ENCODE peak calls at places on chromosomes 16 and 17, in six cellular contexts. L is fibroblast of the aortic adventitia, D is cardiac fibroblast, R is breast epithelium, P is WERI-Rb-1, W is MM.1S. F is an unnamed sample.

GRCh38 chr17:1629647-1630310 is 1.1 kb upstream of the SLC43A2 start:
- DNase-seq in L (peak), D (peak), R (peak), P (peak), W (peak), F (peak)

GRCh38 chr17:57086069-57086930 is 1.3 kb downstream of the AKAP1 start:
- DNase-seq in L (peak), D (peak), R (no peak), P (peak), W (peak), F (no peak)

GRCh38 chr17:61639818-61640217 is 48.8 kb upstream of the NACA2 start:
- DNase-seq in L (no peak), D (no peak), R (no peak), P (no peak), W (no peak), F (no peak)

GRCh38 chr17:75010683-75011406 is 1.6 kb upstream of the MRPL58 start:
- DNase-seq in L (peak), D (peak), R (peak), P (peak), W (no peak), F (no peak)

GRCh38 chr16:12575288-12575687 is 228.4 kb downstream of the CPPED1 start:
- DNase-seq in L (no peak), D (no peak), R (no peak), P (no peak), W (no peak), F (no peak)

GRCh38 chr16:47392114-47392513 is 68.7 kb downstream of the ITFG1 start:
- DNase-seq in L (no peak), D (no peak), R (no peak), P (no peak), W (peak), F (no peak)

GRCh38 chr17:31136319-31136718 is 41.5 kb downstream of the NF1 start:
- DNase-seq in L (no peak), D (peak), R (no peak), P (no peak), W (no peak), F (no peak)

GRCh38 chr17:65698381-65699061 is 137.1 kb upstream of the AXIN2 start:
- DNase-seq in L (peak), D (peak), R (no peak), P (no peak), W (no peak), F (no peak)

GRCh38 chr16:8577678-8578304 is 12.5 kb downstream of the TMEM114 start:
- DNase-seq in L (no peak), D (no peak), R (no peak), P (no peak), W (no peak), F (no peak)

GRCh38 chr17:57989011-57989345 is 924 bp upstream of the VEZF1 start:
- DNase-seq in L (no peak), D (peak), R (no peak), P (peak), W (peak), F (no peak)

GRCh38 chr17:53353919-53354351 is 468.8 kb upstream of the KIF2B start:
- DNase-seq in L (no peak), D (no peak), R (no peak), P (no peak), W (no peak), F (no peak)

GRCh38 chr17:21573961-21574610 is 118.2 kb upstream of the KCNJ18 start:
- DNase-seq in L (peak), D (peak), R (no peak), P (no peak), W (no peak), F (no peak)

GRCh38 chr16:414395-415169 is 10.9 kb upstream of the RAB11FIP3 start:
- DNase-seq in L (no peak), D (peak), R (no peak), P (no peak), W (no peak), F (no peak)

GRCh38 chr17:4920351-4921048 is 11.6 kb upstream of the GP1BA start:
- DNase-seq in L (peak), D (peak), R (no peak), P (no peak), W (no peak), F (no peak)

GRCh38 chr16:15041260-15042011 is 14.4 kb downstream of the NTAN1 start:
- DNase-seq in L (peak), D (peak), R (peak), P (peak), W (no peak), F (no peak)

DNA sequence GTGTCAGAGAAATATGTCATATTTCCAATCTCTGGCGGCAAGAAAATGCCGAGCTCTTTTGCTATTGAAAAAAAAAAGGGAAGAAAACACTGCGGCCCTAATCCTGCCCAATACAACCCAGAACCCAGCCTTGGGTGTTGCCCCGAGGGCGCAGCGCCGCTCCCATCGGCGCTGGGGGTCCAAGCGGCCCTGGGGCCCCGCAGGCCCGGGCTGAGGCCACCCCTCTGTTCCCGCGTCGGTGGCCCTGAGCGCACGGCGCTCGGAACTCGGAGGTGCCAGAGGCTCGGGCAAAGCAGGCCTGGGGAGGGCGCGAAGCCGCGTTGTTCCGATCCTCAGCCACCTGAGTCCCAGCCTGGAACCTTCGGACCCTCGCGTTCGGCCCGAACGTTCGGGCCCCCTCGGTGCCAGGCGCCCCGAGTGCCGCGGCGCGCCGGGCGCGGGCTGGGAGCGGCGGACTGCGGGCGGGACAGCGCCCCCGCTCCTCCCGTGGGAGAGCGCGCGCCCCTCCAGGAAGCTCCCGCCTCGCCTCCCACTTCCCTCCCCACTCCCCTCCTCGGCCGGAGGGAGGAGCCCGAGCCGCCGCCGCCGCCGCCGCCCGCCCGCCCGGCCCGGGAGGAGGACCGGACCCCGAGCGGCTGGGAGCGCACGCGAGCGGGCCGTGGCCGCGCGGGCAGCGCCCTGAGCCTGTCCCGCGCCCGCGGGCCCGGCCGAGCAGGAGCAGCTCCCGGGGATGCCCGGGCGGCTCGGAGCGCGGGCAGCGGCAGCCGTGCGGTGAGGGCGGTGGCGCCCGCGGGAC is at the start of gene CPNE2:
- DNase-seq in L (peak), D (peak), R (peak), P (peak), W (peak), F (no peak)
- TF ChIP-seq CTCF in L (no peak), D (no peak), R (no peak), P (no peak), W (no peak), F (no peak)

DNA sequence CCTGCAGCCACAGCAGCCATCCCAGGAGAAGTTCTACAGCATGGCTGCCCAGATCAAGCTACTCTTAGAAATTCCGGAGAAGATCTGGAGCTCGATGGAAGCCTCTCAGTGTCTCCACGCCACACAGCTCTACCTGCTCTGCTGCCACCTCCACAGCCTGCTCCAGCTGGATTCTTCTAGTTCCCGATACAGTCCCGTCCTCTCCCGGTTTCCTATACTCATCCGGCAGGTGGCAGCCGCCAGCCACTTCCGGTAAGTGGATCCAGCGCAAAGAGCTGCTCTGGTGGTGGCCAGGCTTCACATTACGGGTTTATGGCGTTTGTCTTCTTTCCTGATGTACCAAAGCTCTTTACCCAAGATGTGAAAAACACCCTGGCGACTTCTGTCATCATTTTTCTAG is 3.6 kb downstream of the COG1 start:
- DNase-seq in L (peak), D (peak), R (no peak), P (no peak), W (no peak), F (no peak)
- TF ChIP-seq CTCF in L (peak), D (peak), R (no peak), P (no peak), W (no peak), F (no peak)

GRCh38 chr16:79434771-79435170 is 165.8 kb downstream of the MAF start:
- DNase-seq in L (no peak), D (no peak), R (no peak), P (no peak), W (no peak), F (no peak)
- TF ChIP-seq CTCF in L (no peak), D (no peak), R (no peak), P (no peak), W (no peak), F (no peak)

GRCh38 chr16:78987676-78988075 is 612.9 kb downstream of the MAF start:
- DNase-seq in L (no peak), D (no peak), R (peak), P (no peak), W (no peak), F (no peak)

GRCh38 chr16:78985736-78986605 is 614.6 kb downstream of the MAF start:
- DNase-seq in L (no peak), D (no peak), R (no peak), P (no peak), W (no peak), F (no peak)

GRCh38 chr16:78984887-78985464 is 615.6 kb downstream of the MAF start:
- DNase-seq in L (no peak), D (no peak), R (no peak), P (no peak), W (no peak), F (no peak)

GRCh38 chr16:78990309-78990701 is 610.2 kb downstream of the MAF start:
- DNase-seq in L (no peak), D (no peak), R (no peak), P (no peak), W (no peak), F (no peak)

GRCh38 chr16:78988361-78988992 is 612.1 kb downstream of the MAF start:
- DNase-seq in L (no peak), D (no peak), R (no peak), P (no peak), W (no peak), F (no peak)
- TF ChIP-seq CTCF in L (no peak), D (no peak), R (no peak), P (peak), W (no peak), F (no peak)

GRCh38 chr16:68436581-68436980 is 11.7 kb downstream of the SMPD3 start:
- DNase-seq in L (no peak), D (peak), R (no peak), P (peak), W (peak), F (no peak)
- TF ChIP-seq CTCF in L (no peak), D (peak), R (no peak), P (peak), W (peak), F (no peak)

DNA sequence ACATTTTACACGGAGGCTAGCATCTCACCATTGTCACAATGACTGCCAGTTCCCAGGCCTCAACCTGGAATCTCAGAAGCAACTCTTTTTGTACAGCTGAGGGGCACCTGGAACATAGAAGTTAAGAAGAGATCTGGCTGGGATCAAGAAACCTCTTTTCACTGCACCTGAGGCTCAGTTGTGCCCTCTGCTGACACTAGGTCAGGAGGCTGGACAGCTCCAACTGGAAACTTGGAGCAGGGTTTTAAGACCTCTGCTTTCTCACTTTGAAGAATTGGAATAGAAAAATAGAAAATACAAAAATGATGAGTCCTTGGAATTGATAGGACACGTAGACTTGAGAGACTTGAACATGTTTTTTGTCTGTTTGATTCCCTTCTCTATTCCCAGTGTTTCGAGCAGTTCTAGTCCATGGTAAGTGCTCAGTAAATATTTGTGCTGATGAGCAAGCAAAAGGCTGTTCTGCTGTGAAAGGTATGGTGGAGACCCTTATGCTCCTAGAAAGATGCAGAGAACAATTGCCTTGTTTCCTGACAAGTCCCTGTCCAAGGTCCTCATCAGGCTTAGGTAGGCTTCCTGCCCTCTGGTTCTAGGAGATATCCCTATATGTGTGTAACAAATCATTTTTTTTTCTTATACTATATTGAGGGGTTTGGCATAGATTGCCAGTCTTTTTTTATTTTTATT is 13.6 kb upstream of the PPM1D start:
- DNase-seq in L (peak), D (peak), R (no peak), P (peak), W (peak), F (no peak)
- TF ChIP-seq CTCF in L (peak), D (peak), R (no peak), P (peak), W (peak), F (no peak)

DNA sequence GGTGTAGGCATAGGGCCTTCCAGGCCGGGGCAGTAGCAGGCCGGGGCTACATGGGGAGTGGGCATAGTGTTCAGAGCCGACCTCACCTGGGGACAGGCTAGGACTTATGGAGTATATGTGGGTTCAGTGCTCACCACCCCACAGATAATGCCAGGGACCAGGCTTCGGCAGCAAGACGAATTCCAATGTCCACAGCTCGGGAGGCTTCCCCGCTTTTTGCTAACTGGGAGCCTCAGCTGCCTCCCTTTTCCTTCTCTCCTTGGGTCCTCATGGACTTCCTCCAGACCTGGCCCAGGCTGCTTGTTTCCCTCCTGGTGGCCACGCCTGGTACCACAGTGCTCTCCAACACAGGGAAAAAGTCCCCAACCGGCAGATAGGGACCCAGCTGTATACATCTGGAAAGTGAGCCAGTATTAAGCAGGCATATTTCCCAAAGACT is 20.1 kb upstream of the SLC46A1 start:
- DNase-seq in L (no peak), D (peak), R (no peak), P (peak), W (no peak), F (no peak)
- TF ChIP-seq CTCF in L (peak), D (peak), R (no peak), P (peak), W (peak), F (no peak)

DNA sequence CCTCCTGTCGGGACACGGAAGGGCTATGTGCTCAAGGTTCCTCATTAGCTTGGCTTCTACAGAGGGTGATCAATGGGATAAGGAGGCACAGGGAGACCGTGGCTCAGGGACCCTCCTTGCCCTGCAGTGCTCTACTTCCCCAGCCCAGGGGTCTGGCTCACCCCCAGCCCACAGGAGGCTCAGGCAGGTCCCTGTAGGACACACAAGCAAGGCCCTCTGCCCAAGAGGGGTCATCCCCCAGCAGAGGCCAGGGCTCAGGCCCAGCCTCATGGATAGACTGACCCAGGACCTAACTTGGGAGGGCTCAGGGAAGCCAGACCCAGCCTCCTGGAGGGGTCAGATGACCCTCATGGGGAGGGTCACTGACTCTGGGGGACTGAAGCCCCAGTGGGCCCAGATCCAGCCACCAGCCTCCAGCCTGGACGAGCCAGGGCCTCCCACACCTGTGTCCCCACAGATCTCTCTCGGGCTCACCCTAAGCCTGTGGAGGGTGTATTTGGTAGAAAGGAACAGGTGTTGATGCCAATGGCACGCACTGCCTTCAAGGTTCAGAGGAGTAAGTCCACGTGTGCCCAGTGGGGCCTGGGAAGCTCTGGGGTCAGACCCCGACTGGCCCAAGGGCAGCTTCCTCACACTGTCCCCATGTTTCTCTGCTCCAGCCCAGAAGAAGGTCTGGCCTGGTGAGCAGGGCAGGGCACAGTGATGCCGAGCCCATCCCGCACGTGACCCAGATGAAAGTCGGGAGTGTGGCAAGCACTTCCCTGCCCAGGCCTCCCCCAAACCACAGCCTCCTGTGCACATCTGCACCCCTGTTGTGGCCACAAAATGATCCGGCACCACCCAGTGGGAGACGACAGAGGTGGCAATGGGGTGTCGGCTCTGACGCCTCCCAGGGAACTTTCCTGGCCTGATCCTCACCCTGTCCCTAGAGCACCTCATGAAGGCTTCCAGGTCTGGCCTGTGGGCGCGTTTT is 10.9 kb upstream of the KRTAP17-1 start:
- DNase-seq in L (no peak), D (no peak), R (no peak), P (no peak), W (no peak), F (no peak)
- TF ChIP-seq CTCF in L (no peak), D (no peak), R (no peak), P (no peak), W (no peak), F (no peak)